ENCODE peak calls at places on chromosomes 3 and 15, in ten cellular contexts. G is cardiac fibroblast, Z is IMR-90, I is SJSA1, R is tibial artery, J is Peyer's patch, L is right atrium auricular region, H is dorsolateral prefrontal cortex, Q is cardiac muscle cell, Y is heart left ventricle. S is an unnamed sample.

GRCh38 chr3:51580418-51580817 is 41.9 kb downstream of the RAD54L2 start:
- DNase-seq in G (no peak), Z (no peak), I (no peak), R (no peak), J (no peak), L (no peak), H (no peak), Q (no peak), Y (no peak), S (no peak)

GRCh38 chr3:182697345-182697919 is 95.9 kb upstream of the ATP11B start:
- DNase-seq in G (no peak), Z (no peak), I (no peak), R (no peak), J (no peak), L (no peak), H (no peak), Q (no peak), Y (no peak), S (no peak)

GRCh38 chr3:32498992-32499391 is 3.7 kb downstream of the CMTM6 start:
- DNase-seq in G (no peak), Z (no peak), I (no peak), R (no peak), J (no peak), L (no peak), H (no peak), Q (no peak), Y (no peak), S (no peak)

GRCh38 chr3:71614426-71614825 is 30.9 kb upstream of the FOXP1 start:
- DNase-seq in G (no peak), Z (no peak), I (no peak), R (no peak), J (no peak), L (no peak), H (no peak), Q (no peak), Y (no peak), S (no peak)

GRCh38 chr15:31372635-31373091 is 46.0 kb downstream of the KLF13 start:
- DNase-seq in G (peak), Z (peak), I (peak), R (no peak), J (no peak), L (peak), H (peak), Q (peak), Y (peak), S (no peak)

GRCh38 chr3:46629571-46630517 is 17.5 kb downstream of the FAM240A start:
- DNase-seq in G (peak), Z (peak), I (peak), R (peak), J (peak), L (peak), H (peak), Q (peak), Y (peak), S (peak)

GRCh38 chr3:37668831-37669610 is 192.7 kb upstream of the CTDSPL start:
- DNase-seq in G (no peak), Z (no peak), I (no peak), R (peak), J (peak), L (no peak), H (no peak), Q (no peak), Y (peak), S (no peak)

GRCh38 chr15:76327191-76328105 is 9.1 kb upstream of the ISL2 start:
- DNase-seq in G (no peak), Z (peak), I (peak), R (no peak), J (no peak), L (peak), H (no peak), Q (no peak), Y (no peak), S (no peak)

GRCh38 chr3:36679384-36680200 is 84.8 kb downstream of the DCLK3 start:
- DNase-seq in G (peak), Z (peak), I (no peak), R (no peak), J (no peak), L (no peak), H (no peak), Q (peak), Y (no peak), S (no peak)

GRCh38 chr3:12866836-12867235 is 25.5 kb upstream of the RPL32 start:
- DNase-seq in G (no peak), Z (no peak), I (no peak), R (no peak), J (no peak), L (no peak), H (no peak), Q (no peak), Y (peak), S (no peak)

GRCh38 chr3:33936171-33936920 is 137.9 kb downstream of the PDCD6IP start:
- DNase-seq in G (no peak), Z (no peak), I (no peak), R (no peak), J (no peak), L (no peak), H (no peak), Q (no peak), Y (no peak), S (no peak)

GRCh38 chr15:44315164-44315563 is 26.6 kb downstream of the GOLM2 start:
- DNase-seq in G (no peak), Z (no peak), I (no peak), R (no peak), J (no peak), L (no peak), H (no peak), Q (no peak), Y (no peak), S (no peak)
- H3K4me3 ChIP-seq in G (no peak), Z (no peak), I (no peak), R (no peak), J (no peak), L (no peak), H (no peak), Q (no peak), Y (no peak), S (no peak)

GRCh38 chr3:196163212-196163611 is 48.0 kb downstream of the ZDHHC19 start:
- DNase-seq in G (no peak), Z (no peak), I (no peak), R (no peak), J (no peak), L (no peak), H (no peak), Q (no peak), Y (no peak), S (no peak)
- H3K4me3 ChIP-seq in G (no peak), Z (no peak), I (no peak), R (no peak), J (no peak), L (no peak), H (no peak), Q (no peak), Y (no peak), S (no peak)

GRCh38 chr3:146843476-146843875 is 238.3 kb upstream of the PLSCR5 start:
- DNase-seq in G (no peak), Z (no peak), I (no peak), R (no peak), J (no peak), L (no peak), H (no peak), Q (no peak), Y (no peak), S (no peak)
- H3K4me3 ChIP-seq in G (no peak), Z (no peak), I (no peak), R (no peak), J (no peak), L (no peak), H (no peak), Q (no peak), Y (no peak), S (no peak)

DNA sequence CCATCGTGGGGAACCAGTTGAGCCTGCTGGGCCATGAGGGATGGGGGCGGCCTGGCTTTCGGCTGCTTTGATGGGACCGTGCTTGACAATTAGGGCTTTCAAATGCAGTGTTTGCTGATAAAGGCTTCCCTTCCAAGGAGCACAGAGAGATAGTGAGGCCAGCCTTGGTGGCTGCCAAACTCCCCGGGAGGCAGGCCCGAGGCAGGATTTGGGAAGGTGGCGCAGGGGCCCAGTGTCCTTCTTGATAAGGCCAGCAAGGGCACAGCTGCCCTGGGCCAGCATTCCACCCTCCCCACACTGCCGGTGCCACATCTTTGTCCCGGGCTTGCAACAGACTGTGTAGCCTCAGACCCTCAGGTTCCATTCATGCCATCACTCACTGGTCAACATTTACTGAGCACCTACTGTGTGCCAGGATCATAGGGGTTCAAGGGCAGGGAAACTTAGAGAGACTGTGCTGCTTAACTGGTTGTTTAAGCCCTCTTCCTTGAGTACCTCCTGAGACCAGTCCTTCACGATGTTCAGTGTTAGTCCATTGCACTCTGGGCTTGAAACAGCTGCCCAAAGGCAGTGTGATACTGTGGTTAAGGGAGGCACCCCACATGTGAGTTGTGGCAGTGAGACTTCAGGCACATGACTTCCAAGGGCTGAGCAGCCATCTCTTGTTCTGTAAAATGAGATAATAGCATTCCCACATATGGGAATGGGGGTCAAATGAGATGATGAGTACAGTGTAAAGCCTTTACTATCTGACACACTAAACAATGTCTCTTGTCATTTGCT is 75.3 kb downstream of the LINGO1 start:
- DNase-seq in G (no peak), Z (no peak), I (no peak), R (no peak), J (no peak), L (no peak), H (no peak), Q (no peak), Y (peak), S (no peak)
- H3K4me3 ChIP-seq in G (no peak), Z (no peak), I (no peak), R (no peak), J (no peak), L (no peak), H (no peak), Q (no peak), Y (no peak), S (no peak)

GRCh38 chr3:152305075-152305474 is 36.3 kb downstream of the MBNL1 start:
- DNase-seq in G (no peak), Z (no peak), I (no peak), R (no peak), J (no peak), L (no peak), H (no peak), Q (no peak), Y (no peak), S (no peak)

GRCh38 chr3:152309535-152310317 is 41.0 kb downstream of the MBNL1 start:
- DNase-seq in G (peak), Z (peak), I (no peak), R (no peak), J (no peak), L (no peak), H (no peak), Q (peak), Y (no peak), S (no peak)

GRCh38 chr3:152308475-152308844 is 39.7 kb downstream of the MBNL1 start:
- DNase-seq in G (no peak), Z (no peak), I (no peak), R (no peak), J (no peak), L (no peak), H (no peak), Q (no peak), Y (no peak), S (no peak)

GRCh38 chr3:152309031-152309430 is 40.3 kb downstream of the MBNL1 start:
- DNase-seq in G (no peak), Z (no peak), I (no peak), R (no peak), J (no peak), L (no peak), H (no peak), Q (no peak), Y (no peak), S (no peak)

GRCh38 chr3:152307829-152308474 is 39.2 kb downstream of the MBNL1 start:
- DNase-seq in G (no peak), Z (peak), I (no peak), R (no peak), J (no peak), L (no peak), H (no peak), Q (no peak), Y (no peak), S (no peak)
- H3K4me3 ChIP-seq in G (no peak), Z (no peak), I (no peak), R (no peak), J (no peak), L (no peak), H (no peak), Q (no peak), Y (no peak), S (no peak)

GRCh38 chr15:42590619-42591237 is 15.3 kb downstream of the STARD9 start:
- DNase-seq in G (no peak), Z (no peak), I (no peak), R (no peak), J (no peak), L (no peak), H (no peak), Q (no peak), Y (no peak), S (no peak)

GRCh38 chr15:42591238-42591936 is 16.0 kb downstream of the STARD9 start:
- DNase-seq in G (peak), Z (peak), I (no peak), R (no peak), J (no peak), L (no peak), H (no peak), Q (peak), Y (no peak), S (no peak)

GRCh38 chr15:42593143-42593542 is 17.7 kb downstream of the STARD9 start:
- DNase-seq in G (no peak), Z (peak), I (peak), R (no peak), J (no peak), L (peak), H (no peak), Q (no peak), Y (peak), S (no peak)

DNA sequence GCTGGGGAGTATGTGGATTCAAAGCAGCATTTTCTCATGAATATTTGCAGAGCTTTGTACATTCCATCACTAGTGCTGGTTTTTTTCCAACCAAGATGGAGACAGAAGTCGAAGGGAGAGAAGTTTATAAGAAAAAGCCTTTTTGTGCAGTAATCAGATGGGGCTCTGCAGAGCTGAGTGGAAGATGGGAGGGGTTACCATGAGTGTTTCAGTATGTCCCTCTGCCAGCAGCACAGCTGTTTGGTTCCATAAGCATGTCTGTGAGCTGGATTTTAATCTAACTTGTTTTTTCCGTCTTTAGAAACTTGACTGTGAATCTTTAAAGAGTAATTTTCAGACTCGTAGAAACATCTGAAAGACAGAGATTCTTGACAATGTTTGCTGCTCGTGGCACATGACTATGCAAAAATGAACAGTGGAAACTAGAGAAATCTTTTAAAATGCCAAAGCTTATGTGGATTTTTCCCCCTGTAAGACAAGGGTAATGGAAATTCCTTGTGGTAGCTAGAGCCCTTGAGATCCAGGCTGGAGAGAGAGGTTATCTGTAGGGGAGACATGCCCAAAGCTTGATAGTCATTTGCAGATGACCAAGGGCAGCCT is 20.3 kb downstream of the STARD9 start:
- DNase-seq in G (peak), Z (peak), I (no peak), R (no peak), J (no peak), L (no peak), H (no peak), Q (peak), Y (peak), S (no peak)
- H3K4me3 ChIP-seq in G (no peak), Z (peak), I (no peak), R (no peak), J (no peak), L (no peak), H (no peak), Q (no peak), Y (no peak), S (no peak)

S was measured in ovary.